ENCODE peak calls at places on chromosomes 12 and 14, in five cellular contexts. Q is psoas muscle, N is uterus, W is ovary, U is RWPE2. V is an unnamed sample.

GRCh38 chr14:90503582-90503981 is 106.8 kb downstream of the CALM1 start:
- DNase-seq in Q (no peak), N (no peak), W (no peak), U (no peak), V (no peak)

GRCh38 chr12:45568808-45569207 is 160.7 kb upstream of the ARID2 start:
- DNase-seq in Q (no peak), N (no peak), W (no peak), U (no peak), V (no peak)

GRCh38 chr12:31234955-31235867 is 90.7 kb downstream of the SINHCAF start:
- DNase-seq in Q (no peak), N (no peak), W (no peak), U (no peak), V (no peak)

GRCh38 chr12:63098851-63099250 is 52.1 kb downstream of the AVPR1A start:
- DNase-seq in Q (no peak), N (no peak), W (no peak), U (no peak), V (no peak)

GRCh38 chr14:103127861-103128598 is 4.8 kb downstream of the TNFAIP2 start:
- DNase-seq in Q (no peak), N (peak; percentile 20), W (peak; percentile 28), U (peak; percentile 87), V (no peak)

GRCh38 chr14:69333791-69334337 is 64.2 kb downstream of the ERH start:
- DNase-seq in Q (no peak), N (no peak), W (no peak), U (no peak), V (no peak)

GRCh38 chr14:54488318-54488645 is 498 bp downstream of the GMFB start:
- DNase-seq in Q (no peak), N (no peak), W (no peak), U (no peak), V (no peak)

GRCh38 chr12:82797480-82797879 is 110.8 kb downstream of the TMTC2 start:
- DNase-seq in Q (no peak), N (no peak), W (no peak), U (no peak), V (no peak)

GRCh38 chr12:119797090-119797489 is 80.0 kb downstream of the CIT start:
- DNase-seq in Q (no peak), N (no peak), W (no peak), U (no peak), V (no peak)

GRCh38 chr14:105767315-105767714 is 240.9 kb downstream of the TMEM121 start:
- DNase-seq in Q (no peak), N (no peak), W (no peak), U (no peak), V (no peak)

GRCh38 chr14:86858591-86858990 is 1134.4 kb downstream of the GALC start:
- DNase-seq in Q (no peak), N (no peak), W (no peak), U (no peak), V (no peak)

GRCh38 chr14:50364792-50365191 is 31.9 kb downstream of the CDKL1 start:
- DNase-seq in Q (no peak), N (no peak), W (no peak), U (no peak), V (no peak)

GRCh38 chr14:89337912-89338311 is 79.1 kb downstream of the FOXN3 start:
- DNase-seq in Q (peak; percentile 54), N (no peak), W (no peak), U (no peak), V (peak; percentile 70)

GRCh38 chr12:4766445-4766844 is 46.2 kb downstream of the GALNT8 start:
- DNase-seq in Q (no peak), N (no peak), W (no peak), U (no peak), V (no peak)

GRCh38 chr12:6652391-6652790 is 5.2 kb upstream of the ACRBP start:
- DNase-seq in Q (no peak), N (no peak), W (no peak), U (no peak), V (no peak)

GRCh38 chr12:76764856-76765255 is 941 bp downstream of the ZDHHC17 start:
- DNase-seq in Q (no peak), N (no peak), W (no peak), U (no peak), V (no peak)

GRCh38 chr12:76766161-76766560 is 2.2 kb downstream of the ZDHHC17 start:
- DNase-seq in Q (no peak), N (no peak), W (no peak), U (no peak), V (no peak)

GRCh38 chr12:76763746-76764675 is at the start of gene ZDHHC17:
- DNase-seq in Q (peak; percentile 94), N (peak; percentile 93), W (peak; percentile 97), U (peak; percentile 87), V (peak; percentile 88)

GRCh38 chr12:76765598-76765997 is 1.7 kb downstream of the ZDHHC17 start:
- DNase-seq in Q (no peak), N (no peak), W (no peak), U (no peak), V (no peak)

GRCh38 chr12:76762556-76762955 is 1.4 kb upstream of the ZDHHC17 start:
- DNase-seq in Q (no peak), N (no peak), W (no peak), U (no peak), V (no peak)
- H3K4me3 ChIP-seq in Q (no peak overlapping the region), N (peak overlapping the region; percentile 94), W (no peak overlapping the region), U (no peak overlapping the region), V (no peak overlapping the region)

DNA sequence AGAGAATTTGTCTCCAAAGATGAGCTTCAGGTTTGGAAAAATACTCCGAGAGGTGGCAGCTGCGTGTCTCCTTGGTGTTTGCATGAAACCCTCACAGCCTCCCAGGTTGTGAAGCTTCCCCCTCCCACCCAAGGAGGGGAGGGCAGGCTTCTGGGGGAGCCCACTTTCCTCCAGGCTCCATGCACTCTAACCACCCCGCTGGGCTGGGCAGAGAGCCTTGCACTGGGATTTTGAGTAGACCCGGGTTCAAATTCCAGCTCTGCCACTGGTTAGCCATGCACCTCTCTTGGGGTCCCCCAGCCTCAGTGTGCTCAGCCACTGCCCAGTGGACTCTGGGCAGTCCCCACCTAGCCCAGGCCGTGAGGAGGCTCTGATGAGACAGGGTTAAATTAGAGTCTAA is 4.3 kb upstream of the DLK1 start:
- DNase-seq in Q (no peak), N (no peak), W (no peak), U (no peak), V (no peak)
- H3K27me3 ChIP-seq in Q (peaks cover 42% of the 10 kb centered on the region), N (peaks cover 4% of the 10 kb centered on the region), W (no peaks in the 10 kb centered on the region), U (peaks cover 42% of the 10 kb centered on the region), V (no peaks in the 10 kb centered on the region)

GRCh38 chr14:22508150-22508457 is 80.9 kb downstream of the DAD1 start:
- DNase-seq in Q (no peak), N (no peak), W (no peak), U (no peak), V (no peak)

GRCh38 chr14:22510527-22511110 is 78.4 kb downstream of the DAD1 start:
- DNase-seq in Q (no peak), N (no peak), W (no peak), U (no peak), V (no peak)

GRCh38 chr14:22508662-22509035 is 80.4 kb downstream of the DAD1 start:
- DNase-seq in Q (no peak), N (no peak), W (no peak), U (no peak), V (no peak)

GRCh38 chr14:22509036-22509709 is 79.9 kb downstream of the DAD1 start:
- DNase-seq in Q (no peak), N (no peak), W (no peak), U (no peak), V (no peak)

GRCh38 chr14:22509751-22510300 is 79.2 kb downstream of the DAD1 start:
- DNase-seq in Q (no peak), N (no peak), W (no peak), U (no peak), V (no peak)
- H3K4me3 ChIP-seq in Q (no peak overlapping the region), N (no peak overlapping the region), W (no peak overlapping the region), U (no peak overlapping the region), V (no peak overlapping the region)

GRCh38 chr14:36502558-36503508 is 17.2 kb downstream of the NKX2-1 start:
- DNase-seq in Q (no peak), N (no peak), W (no peak), U (no peak), V (peak; percentile 32)
- H3K27me3 ChIP-seq in Q (peaks cover 99% of the 10 kb centered on the region), N (peaks cover 59% of the 10 kb centered on the region), W (no peaks in the 10 kb centered on the region), U (peaks cover 97% of the 10 kb centered on the region), V (peaks cover 24% of the 10 kb centered on the region)

GRCh38 chr14:37088356-37088755 is 84.0 kb downstream of the SLC25A21 start:
- DNase-seq in Q (no peak), N (no peak), W (no peak), U (no peak), V (no peak)

GRCh38 chr14:37090026-37090425 is 82.4 kb downstream of the SLC25A21 start:
- DNase-seq in Q (no peak), N (no peak), W (no peak), U (no peak), V (no peak)

GRCh38 chr14:37088816-37089215 is 83.6 kb downstream of the SLC25A21 start:
- DNase-seq in Q (no peak), N (no peak), W (no peak), U (no peak), V (no peak)

GRCh38 chr14:37087520-37087919 is 84.9 kb downstream of the SLC25A21 start:
- DNase-seq in Q (no peak), N (no peak), W (no peak), U (no peak), V (no peak)

DNA sequence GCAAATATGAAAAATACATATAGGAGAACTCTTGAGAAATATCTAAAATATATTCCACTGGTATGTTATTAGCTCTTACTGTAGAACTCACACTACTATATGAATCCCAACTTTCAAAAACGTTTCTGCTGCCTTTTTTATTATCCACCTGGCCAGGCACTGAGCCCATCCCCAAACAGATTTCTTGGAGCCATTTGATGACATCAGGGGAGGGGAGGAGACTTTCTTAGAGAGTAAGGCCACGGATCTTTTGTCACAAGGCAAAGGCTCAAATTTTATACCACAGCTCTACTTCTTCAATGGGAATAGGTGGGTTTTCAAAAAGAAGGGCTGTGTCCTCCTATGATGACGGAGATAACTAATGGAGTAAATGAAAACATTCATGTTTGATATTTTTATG is 83.0 kb downstream of the SLC25A21 start:
- DNase-seq in Q (no peak), N (no peak), W (no peak), U (no peak), V (no peak)
- H3K4me3 ChIP-seq in Q (no peak overlapping the region), N (no peak overlapping the region), W (no peak overlapping the region), U (no peak overlapping the region), V (no peak overlapping the region)

GRCh38 chr14:77143071-77143470 is 1.5 kb upstream of the ZDHHC22 start:
- DNase-seq in Q (no peak), N (no peak), W (no peak), U (no peak), V (no peak)
- H3K27me3 ChIP-seq in Q (peaks cover 92% of the 10 kb centered on the region), N (peaks cover 36% of the 10 kb centered on the region), W (no peaks in the 10 kb centered on the region), U (peaks cover 94% of the 10 kb centered on the region), V (peaks cover 30% of the 10 kb centered on the region)

DNA sequence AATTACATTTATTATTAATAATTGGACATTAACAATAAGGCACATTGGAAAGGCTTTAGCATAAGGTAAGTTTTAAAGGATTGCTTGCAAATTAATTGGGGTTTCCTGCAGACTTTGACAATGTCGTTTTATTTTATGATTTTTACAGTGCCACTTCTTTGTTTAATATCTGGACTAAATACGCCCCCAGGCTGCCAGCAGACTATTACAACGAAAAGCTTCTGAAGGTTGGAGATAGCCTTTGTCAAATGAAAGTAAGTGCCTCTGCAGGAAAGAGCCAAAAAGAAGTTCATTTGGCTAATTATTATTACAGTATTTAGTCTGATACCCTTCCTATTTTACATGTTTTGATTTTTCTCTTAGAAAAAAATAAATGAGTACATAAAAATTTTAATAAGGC is 11.3 kb downstream of the CFAP54 start:
- DNase-seq in Q (no peak), N (no peak), W (no peak), U (no peak), V (no peak)
- H3K4me3 ChIP-seq in Q (no peak overlapping the region), N (no peak overlapping the region), W (no peak overlapping the region), U (no peak overlapping the region), V (no peak overlapping the region)

GRCh38 chr12:132182206-132182710 is 38.0 kb downstream of the NOC4L start:
- DNase-seq in Q (no peak), N (no peak), W (no peak), U (no peak), V (no peak)
- H3K27me3 ChIP-seq in Q (peaks cover 11% of the 10 kb centered on the region), N (peaks cover 16% of the 10 kb centered on the region), W (no peaks in the 10 kb centered on the region), U (peaks cover 32% of the 10 kb centered on the region), V (no peaks in the 10 kb centered on the region)

V was measured in right atrium auricular region.